ENCODE peak calls at places on chromosomes 2 and 18, in six cellular contexts. F, P, B, Z, J and K are unnamed samples.

GRCh38 chr2:83233284-83233683 is 1225.8 kb downstream of the SUCLG1 start:
- DNase-seq in B (no peak), F (no peak), J (no peak), P (no peak), Z (no peak), K (no peak)

GRCh38 chr2:174844295-174844708 is 80.0 kb upstream of the CHRNA1 start:
- DNase-seq in J (no peak), Z (no peak), B (no peak), P (no peak), F (no peak), K (no peak)

GRCh38 chr18:7926526-7926925 is 359.4 kb downstream of the PTPRM start:
- DNase-seq in B (no peak), J (peak; percentile 74), P (no peak), F (no peak), Z (no peak), K (no peak)

GRCh38 chr2:71347517-71347916 is 15.9 kb downstream of the ZNF638 start:
- DNase-seq in Z (no peak), P (no peak), J (peak; percentile 45), B (no peak), F (peak; percentile 40), K (peak; percentile 10)

GRCh38 chr2:113175101-113175628 is 1.4 kb downstream of the PSD4 start:
- DNase-seq in Z (no peak), P (peak; percentile 86), J (no peak), F (no peak), B (no peak), K (no peak)

GRCh38 chr2:70144443-70145167 is 46.2 kb downstream of the C2orf42 start:
- DNase-seq in B (no peak), J (no peak), F (no peak), P (peak; percentile 72), Z (no peak), K (no peak)

GRCh38 chr2:197894751-197895274 is 90.4 kb downstream of the PLCL1 start:
- DNase-seq in B (no peak), Z (no peak), J (no peak), P (no peak), F (no peak), K (no peak)

GRCh38 chr2:236166157-236166780 is 1.9 kb downstream of the GBX2 start:
- DNase-seq in Z (no peak), J (peak; percentile 60), F (no peak), B (no peak), P (peak; percentile 75), K (no peak)

GRCh38 chr2:200432296-200432695 is 77.6 kb downstream of the KCTD18 start:
- DNase-seq in J (no peak), F (peak; percentile 12), Z (no peak), P (no peak), B (no peak), K (no peak)

GRCh38 chr2:37870829-37871228 is 54.3 kb upstream of the RMDN2 start:
- DNase-seq in J (no peak), Z (peak; percentile 58), F (no peak), P (no peak), B (no peak), K (no peak)

GRCh38 chr18:22391571-22392359 is 25.9 kb downstream of the CTAGE1 start:
- DNase-seq in J (no peak), Z (peak; percentile 25), B (peak; percentile 27), F (peak; percentile 98), P (no peak), K (peak; percentile 78)

GRCh38 chr2:55992465-55992864 is 68.9 kb upstream of the EFEMP1 start:
- DNase-seq in F (peak; percentile 99), B (peak; percentile 54), Z (peak; percentile 28), P (no peak), J (no peak), K (peak; percentile 98)

GRCh38 chr2:134206573-134206972 is 47.3 kb upstream of the MGAT5 start:
- DNase-seq in J (no peak), Z (no peak), P (no peak), B (peak; percentile 62), F (peak; percentile 79), K (no peak)

GRCh38 chr2:42013409-42013808 is 34.4 kb upstream of the PKDCC start:
- DNase-seq in Z (no peak), J (no peak), F (no peak), P (no peak), B (no peak), K (no peak)

GRCh38 chr2:58871469-58872142 is 630.5 kb upstream of the FANCL start:
- DNase-seq in F (no peak), P (no peak), B (no peak), Z (no peak), J (peak; percentile 71), K (no peak)

DNA sequence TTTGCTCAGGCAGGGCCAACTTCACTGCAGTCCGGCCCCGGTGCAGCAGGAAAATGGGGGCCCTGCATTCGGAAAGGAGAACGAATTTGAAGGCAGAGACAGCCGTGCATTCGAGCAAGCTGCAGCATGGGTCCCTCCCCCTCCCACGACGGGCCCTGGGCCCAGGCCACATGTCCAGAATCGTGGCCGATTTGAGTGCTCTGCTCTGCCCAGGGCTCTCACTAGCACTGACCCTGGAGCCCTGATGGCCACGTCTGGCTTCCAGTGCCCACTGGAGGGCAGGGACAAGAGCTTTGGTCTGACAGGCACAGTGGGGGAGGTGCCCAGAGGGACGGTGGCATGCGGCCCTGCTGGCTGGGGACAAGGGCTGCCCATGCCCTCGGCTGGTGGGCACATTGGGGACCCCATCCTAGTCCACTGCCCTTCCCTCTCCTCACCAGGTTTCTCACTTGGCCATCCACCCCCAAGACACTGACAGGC is 14.4 kb upstream of the KLHL30 start:
- DNase-seq in B (no peak), F (no peak), Z (no peak), J (no peak), P (peak; percentile 56), K (no peak)
- H3K27ac ChIP-seq in B (no peak overlapping the region), F (no peak overlapping the region), Z (no peak overlapping the region), J (no peak overlapping the region), P (no peak overlapping the region), K (no peak overlapping the region)

GRCh38 chr18:5628512-5629255 is 84.9 kb upstream of the EPB41L3 start:
- DNase-seq in J (peak; percentile 63), P (peak; percentile 73), F (no peak), B (peak; percentile 41), Z (peak; percentile 39), K (peak; percentile 25)

GRCh38 chr18:5625076-5625475 is 81.3 kb upstream of the EPB41L3 start:
- DNase-seq in P (no peak), F (no peak), J (peak; percentile 63), B (no peak), Z (no peak), K (no peak)

GRCh38 chr18:5626130-5626880 is 82.5 kb upstream of the EPB41L3 start:
- DNase-seq in Z (no peak), F (no peak), P (no peak), J (no peak), B (no peak), K (no peak)

GRCh38 chr18:5630057-5630765 is 86.4 kb upstream of the EPB41L3 start:
- DNase-seq in B (peak; percentile 72), P (peak; percentile 80), F (no peak), Z (peak; percentile 71), J (peak; percentile 91), K (no peak)

GRCh38 chr18:5627756-5628511 is 84.1 kb upstream of the EPB41L3 start:
- DNase-seq in Z (no peak), B (no peak), F (no peak), J (peak; percentile 28), P (no peak), K (no peak)
- H3K27me3 ChIP-seq in Z (no peaks in the 10 kb centered on the region), B (peaks cover 33% of the 10 kb centered on the region), F (peaks cover 20% of the 10 kb centered on the region), J (peaks cover 81% of the 10 kb centered on the region), P (no peaks in the 10 kb centered on the region), K (peaks cover 65% of the 10 kb centered on the region)

GRCh38 chr2:73053316-73054114 is 18.0 kb downstream of the SFXN5 start:
- DNase-seq in P (no peak), Z (peak; percentile 30), F (no peak), J (no peak), B (no peak), K (no peak)
- H3K27ac ChIP-seq in P (no peak overlapping the region), Z (peak overlapping the region; percentile 1), F (no peak overlapping the region), J (no peak overlapping the region), B (no peak overlapping the region), K (no peak overlapping the region)

DNA sequence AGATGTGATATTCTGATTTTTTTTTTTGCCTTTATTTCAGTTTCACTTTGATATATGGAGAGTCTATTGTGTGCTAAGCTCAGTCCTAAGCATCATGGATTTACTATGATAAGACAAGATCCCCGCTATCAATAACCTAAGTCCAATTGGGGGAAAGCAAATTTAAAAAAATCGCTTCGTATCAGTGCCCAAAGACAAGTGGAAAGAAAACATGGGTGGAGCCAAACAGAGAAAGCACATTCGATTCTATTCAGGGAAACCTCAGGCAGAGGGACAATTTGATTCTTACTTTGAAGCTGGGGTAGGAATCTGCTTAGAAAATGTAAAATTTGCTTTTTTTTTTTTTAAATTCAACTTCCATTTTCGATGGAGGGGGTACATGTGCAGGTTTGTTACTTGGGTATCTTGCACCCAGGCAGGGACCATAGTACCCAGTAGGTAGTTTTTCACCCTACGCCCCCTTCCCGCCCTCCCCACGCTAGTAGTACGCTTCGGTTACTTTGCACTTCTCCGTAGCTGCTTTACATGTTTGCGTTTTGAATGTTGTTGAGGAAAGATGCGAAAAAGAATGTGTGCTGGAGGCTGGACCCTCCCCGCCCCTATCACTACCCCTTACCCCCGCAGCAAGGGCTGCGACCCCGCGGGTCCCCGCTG is 12.4 kb downstream of the KIF5C start:
- DNase-seq in F (no peak), P (no peak), B (no peak), Z (no peak), J (peak; percentile 24), K (no peak)
- H3K27me3 ChIP-seq in F (peaks cover 19% of the 10 kb centered on the region), P (no peaks in the 10 kb centered on the region), B (peaks cover 19% of the 10 kb centered on the region), Z (peaks cover 11% of the 10 kb centered on the region), J (no peaks in the 10 kb centered on the region), K (peaks cover 38% of the 10 kb centered on the region)

GRCh38 chr2:154452906-154453493 is 245.5 kb upstream of the KCNJ3 start:
- DNase-seq in J (peak; percentile 59), F (no peak), B (no peak), Z (no peak), P (no peak), K (peak; percentile 7)

GRCh38 chr2:154457291-154457690 is 241.2 kb upstream of the KCNJ3 start:
- DNase-seq in J (no peak), P (no peak), Z (no peak), B (no peak), F (peak; percentile 7), K (no peak)

GRCh38 chr2:154452471-154452870 is 246.0 kb upstream of the KCNJ3 start:
- DNase-seq in F (no peak), B (no peak), J (no peak), P (no peak), Z (no peak), K (no peak)

GRCh38 chr2:154455201-154455600 is 243.3 kb upstream of the KCNJ3 start:
- DNase-seq in J (no peak), Z (no peak), F (peak; percentile 6), B (no peak), P (no peak), K (no peak)

DNA sequence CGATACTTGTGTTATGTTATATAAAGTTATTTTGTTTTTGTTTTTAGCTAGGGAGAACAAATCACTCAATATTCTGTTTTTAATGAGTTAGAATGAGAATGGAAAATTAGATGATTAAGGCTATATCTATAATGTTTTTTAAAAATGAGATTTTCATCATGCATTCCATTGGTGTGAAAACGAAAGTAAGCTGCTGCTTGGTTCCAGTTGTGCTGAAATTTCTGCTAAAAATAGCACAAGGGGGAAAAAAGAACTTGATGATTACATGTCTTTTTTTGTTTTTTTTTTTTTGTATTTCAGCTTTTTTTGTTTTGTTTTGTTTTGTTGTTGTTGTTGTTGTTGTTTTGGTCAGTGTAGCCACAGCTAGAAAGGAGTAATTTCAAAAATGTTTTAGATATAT is 242.6 kb upstream of the KCNJ3 start:
- DNase-seq in Z (no peak), B (no peak), F (no peak), J (no peak), P (no peak), K (no peak)
- H3K27ac ChIP-seq in Z (no peak overlapping the region), B (peak overlapping the region; percentile 18), F (no peak overlapping the region), J (no peak overlapping the region), P (no peak overlapping the region), K (no peak overlapping the region)